ENCODE peak calls at places on chromosomes 5 and 9, in seven cellular contexts. D is K562, Y is upper lobe of left lung, F is transverse colon, G is tibial nerve, R is stomach, Z is A549. C is an unnamed sample.

GRCh38 chr9:5231212-5231611 is at the start of gene INSL4:
- DNase-seq in D (no peak), Y (no peak), F (no peak), G (no peak), R (no peak), Z (peak; percentile 58), C (no peak)

GRCh38 chr9:114735732-114736131 is 53.7 kb upstream of the TEX48 start:
- DNase-seq in D (no peak), Y (no peak), F (no peak), G (no peak), R (no peak), Z (no peak), C (no peak)

GRCh38 chr5:37308796-37309195 is 59.6 kb upstream of the CPLANE1 start:
- DNase-seq in D (no peak), Y (no peak), F (no peak), G (no peak), R (no peak), Z (no peak), C (no peak)

GRCh38 chr5:167348980-167349379 is 942.5 kb upstream of the WWC1 start:
- DNase-seq in D (no peak), Y (no peak), F (no peak), G (no peak), R (no peak), Z (no peak), C (no peak)

GRCh38 chr5:3604501-3604900 is 8.9 kb downstream of the IRX1 start:
- DNase-seq in D (no peak), Y (no peak), F (no peak), G (no peak), R (no peak), Z (no peak), C (no peak)

GRCh38 chr5:42064821-42065220 is 139.7 kb downstream of the FBXO4 start:
- DNase-seq in D (no peak), Y (no peak), F (no peak), G (no peak), R (no peak), Z (no peak), C (no peak)

GRCh38 chr9:3478549-3478953 is 47.2 kb downstream of the RFX3 start:
- DNase-seq in D (no peak), Y (no peak), F (no peak), G (no peak), R (no peak), Z (no peak), C (peak; percentile 74)

GRCh38 chr5:159034083-159034824 is 65.5 kb downstream of the EBF1 start:
- DNase-seq in D (no peak), Y (no peak), F (no peak), G (no peak), R (no peak), Z (no peak), C (no peak)

GRCh38 chr5:123122273-123122672 is 33.2 kb downstream of the PRDM6 start:
- DNase-seq in D (no peak), Y (no peak), F (no peak), G (no peak), R (no peak), Z (no peak), C (no peak)

GRCh38 chr5:149654282-149654681 is 73.0 kb downstream of the ARHGEF37 start:
- DNase-seq in D (no peak), Y (no peak), F (no peak), G (no peak), R (no peak), Z (no peak), C (no peak)

GRCh38 chr5:58871648-58872242 is 288.9 kb downstream of the RAB3C start:
- DNase-seq in D (peak; percentile 23), Y (no peak), F (no peak), G (no peak), R (no peak), Z (peak; percentile 44), C (no peak)

GRCh38 chr5:111859031-111859430 is 102.0 kb upstream of the NREP start:
- DNase-seq in D (no peak), Y (no peak), F (no peak), G (no peak), R (no peak), Z (no peak), C (no peak)

GRCh38 chr9:126499005-126499910 is 114.5 kb upstream of the LMX1B start:
- DNase-seq in D (peak; percentile 69), Y (no peak), F (peak; percentile 20), G (no peak), R (peak; percentile 56), Z (peak; percentile 55), C (no peak)

GRCh38 chr5:140363631-140364471 is 3.9 kb downstream of the SLC4A9 start:
- DNase-seq in D (no peak), Y (no peak), F (no peak), G (no peak), R (no peak), Z (no peak), C (no peak)

GRCh38 chr9:112059145-112059979 is 115.7 kb downstream of the SUSD1 start:
- DNase-seq in D (no peak), Y (peak; percentile 53), F (peak; percentile 55), G (no peak), R (no peak), Z (peak; percentile 74), C (no peak)

GRCh38 chr9:135045264-135046155 is 42.0 kb upstream of the OLFM1 start:
- DNase-seq in D (no peak), Y (peak; percentile 11), F (no peak), G (no peak), R (peak; percentile 19), Z (no peak), C (no peak)

GRCh38 chr5:110625376-110625999 is 101.0 kb downstream of the TMEM232 start:
- DNase-seq in D (no peak), Y (no peak), F (no peak), G (no peak), R (no peak), Z (peak; percentile 7), C (no peak)

GRCh38 chr5:52502591-52502990 is 285.1 kb upstream of the ITGA1 start:
- DNase-seq in D (no peak), Y (no peak), F (no peak), G (no peak), R (no peak), Z (no peak), C (no peak)

GRCh38 chr5:122102825-122103224 is 24.8 kb upstream of the LOX start:
- DNase-seq in D (no peak), Y (no peak), F (no peak), G (no peak), R (no peak), Z (no peak), C (no peak)

GRCh38 chr5:78221964-78222451 is 72.5 kb downstream of the AP3B1 start:
- DNase-seq in D (no peak), Y (no peak), F (peak; percentile 15), G (no peak), R (no peak), Z (no peak), C (peak; percentile 92)

GRCh38 chr5:133483406-133484090 is 128.8 kb downstream of the FSTL4 start:
- DNase-seq in D (no peak), Y (no peak), F (peak; percentile 69), G (no peak), R (peak; percentile 43), Z (no peak), C (no peak)

GRCh38 chr9:131178382-131178781 is 53.0 kb downstream of the NUP214 start:
- DNase-seq in D (peak; percentile 100), Y (peak; percentile 59), F (peak; percentile 68), G (peak; percentile 35), R (peak; percentile 63), Z (peak; percentile 88), C (peak; percentile 23)

GRCh38 chr5:54889826-54890225 is 95.6 kb downstream of the ESM1 start:
- DNase-seq in D (no peak), Y (no peak), F (no peak), G (no peak), R (no peak), Z (no peak), C (no peak)
- TF ChIP-seq EP300 in D (no peak), Y (no peak), F (no peak), G (no peak), R (no peak), Z (no peak), C (no peak)

GRCh38 chr5:134758176-134758503 is 439 bp upstream of the DDX46 start:
- DNase-seq in D (no peak), Y (no peak), F (no peak), G (no peak), R (no peak), Z (no peak), C (no peak)

GRCh38 chr5:134763221-134763620 is 4.6 kb downstream of the DDX46 start:
- DNase-seq in D (no peak), Y (peak; percentile 40), F (no peak), G (no peak), R (no peak), Z (no peak), C (no peak)

GRCh38 chr5:134758504-134759341 is at the start of gene DDX46:
- DNase-seq in D (peak; percentile 93), Y (peak; percentile 96), F (peak; percentile 97), G (peak; percentile 83), R (peak; percentile 97), Z (peak; percentile 94), C (peak; percentile 64)
- TF ChIP-seq EP300 in D (peak; percentile 26), Y (no peak), F (no peak), G (peak; percentile 55), R (no peak), Z (no peak), C (no peak)

GRCh38 chr5:82332889-82333619 is 54.9 kb upstream of the RPS23 start:
- DNase-seq in D (no peak), Y (no peak), F (no peak), G (no peak), R (no peak), Z (no peak), C (no peak)
- TF ChIP-seq EP300 in D (no peak), Y (no peak), F (no peak), G (no peak), R (no peak), Z (no peak), C (no peak)

GRCh38 chr5:161403121-161403520 is 143.4 kb downstream of the GABRB2 start:
- DNase-seq in D (no peak), Y (no peak), F (no peak), G (no peak), R (no peak), Z (no peak), C (no peak)

GRCh38 chr5:161397448-161397847 is 149.1 kb downstream of the GABRB2 start:
- DNase-seq in D (no peak), Y (no peak), F (no peak), G (no peak), R (no peak), Z (no peak), C (no peak)

GRCh38 chr5:161403996-161404395 is 142.5 kb downstream of the GABRB2 start:
- DNase-seq in D (no peak), Y (no peak), F (no peak), G (no peak), R (no peak), Z (no peak), C (no peak)

GRCh38 chr5:161400583-161400982 is 145.9 kb downstream of the GABRB2 start:
- DNase-seq in D (no peak), Y (no peak), F (no peak), G (no peak), R (no peak), Z (no peak), C (no peak)

GRCh38 chr5:161399996-161400562 is 146.4 kb downstream of the GABRB2 start:
- DNase-seq in D (no peak), Y (no peak), F (no peak), G (no peak), R (no peak), Z (no peak), C (no peak)
- TF ChIP-seq EP300 in D (no peak), Y (no peak), F (no peak), G (no peak), R (no peak), Z (no peak), C (no peak)